ENCODE peak calls at places on chromosome 13, in ten cellular contexts. F is GM23248; X is amniotic stem cell; W is hippocampal formation; B is HT-29; H is BE2C; I is AG09319; C is activated T-cell treated with anti-CD3 and anti-CD28 coated beads, Interleukin-2, amount 50 U/mL, for 72 hours; L is NCI-H510A treated with DMSO at 0.1 percent for 48 hours; R is breast epithelium. E is an unnamed sample.

GRCh38 chr13:101412076-101412475 is 4.2 kb downstream of the NALCN start:
- DNase-seq in H (no peak), X (no peak), B (no peak), I (no peak), F (no peak), L (no peak), R (no peak), C (no peak), W (no peak), E (no peak)

GRCh38 chr13:112714772-112715569 is 25.1 kb downstream of the ATP11A start:
- DNase-seq in F (peak), W (no peak), I (no peak), X (no peak), R (no peak), L (no peak), B (no peak), H (no peak), C (no peak), E (no peak)

GRCh38 chr13:60439201-60439600 is 42.2 kb downstream of the TDRD3 start:
- DNase-seq in C (no peak), F (no peak), X (no peak), W (no peak), R (no peak), I (no peak), H (no peak), L (no peak), B (no peak), E (no peak)

GRCh38 chr13:75541287-75541686 is 3.6 kb upstream of the COMMD6 start:
- DNase-seq in C (no peak), W (no peak), B (no peak), F (no peak), L (no peak), H (no peak), I (no peak), R (no peak), X (no peak), E (no peak)

GRCh38 chr13:50731400-50731799 is 112.1 kb downstream of the DLEU7 start:
- DNase-seq in L (peak), I (peak), X (peak), F (peak), C (no peak), H (no peak), W (no peak), B (peak), R (peak), E (no peak)

GRCh38 chr13:85313761-85314503 is 485.3 kb downstream of the SLITRK6 start:
- DNase-seq in F (no peak), H (peak), X (no peak), B (peak), I (peak), C (no peak), W (no peak), R (no peak), L (peak), E (no peak)

GRCh38 chr13:64551755-64552154 is 2678.4 kb downstream of the PCDH9 start:
- DNase-seq in L (peak), X (no peak), F (peak), W (no peak), R (no peak), H (no peak), C (no peak), I (peak), B (no peak), E (no peak)

GRCh38 chr13:29621401-29621800 is 25.9 kb upstream of the SLC7A1 start:
- DNase-seq in L (no peak), W (no peak), X (no peak), B (no peak), F (peak), C (no peak), I (no peak), R (no peak), H (no peak), E (no peak)

GRCh38 chr13:31538067-31539042 is 201.0 kb upstream of the RXFP2 start:
- DNase-seq in H (peak), L (no peak), W (no peak), F (peak), I (no peak), B (peak), R (no peak), X (peak), C (no peak), E (no peak)

GRCh38 chr13:44448373-44448772 is 74.7 kb downstream of the SERP2 start:
- DNase-seq in H (no peak), C (no peak), L (no peak), R (no peak), X (no peak), I (no peak), W (no peak), B (no peak), F (no peak), E (no peak)

GRCh38 chr13:72521965-72522661 is 205.3 kb downstream of the MZT1 start:
- DNase-seq in B (no peak), X (no peak), W (no peak), R (no peak), L (no peak), F (no peak), H (peak), I (no peak), C (no peak), E (no peak)

GRCh38 chr13:77980592-77980991 is 62.0 kb upstream of the EDNRB start:
- DNase-seq in X (peak), I (peak), W (no peak), F (peak), R (no peak), H (no peak), C (no peak), B (no peak), L (no peak), E (no peak)

GRCh38 chr13:111904701-111905608 is 162.0 kb upstream of the SOX1 start:
- DNase-seq in R (no peak), H (no peak), I (no peak), C (no peak), X (no peak), L (no peak), B (peak), F (no peak), W (no peak), E (no peak)

GRCh38 chr13:25686831-25687495 is 315.2 kb downstream of the ATP8A2 start:
- DNase-seq in C (no peak), I (no peak), B (no peak), L (peak), F (no peak), H (no peak), W (no peak), X (no peak), R (no peak), E (no peak)

GRCh38 chr13:73607489-73608156 is 526.6 kb downstream of the KLF12 start:
- DNase-seq in L (no peak), R (no peak), B (no peak), W (no peak), H (no peak), I (no peak), F (no peak), X (no peak), C (no peak), E (no peak)

GRCh38 chr13:109363431-109363830 is 423.0 kb downstream of the IRS2 start:
- DNase-seq in R (no peak), L (no peak), X (no peak), H (no peak), W (no peak), C (no peak), F (no peak), I (no peak), B (no peak), E (no peak)

GRCh38 chr13:108463365-108463764 is 166.0 kb upstream of the MYO16 start:
- DNase-seq in X (peak), R (no peak), L (no peak), H (no peak), B (peak), C (no peak), W (no peak), F (peak), I (peak), E (no peak)

GRCh38 chr13:49240017-49240416 is 7.7 kb upstream of the CDADC1 start:
- DNase-seq in H (no peak), F (peak), B (peak), R (no peak), L (no peak), W (no peak), I (no peak), C (peak), X (peak), E (no peak)

GRCh38 chr13:27182844-27183497 is 11.4 kb upstream of the USP12 start:
- DNase-seq in H (peak), I (no peak), B (peak), C (no peak), L (no peak), W (no peak), R (peak), X (peak), F (peak), E (no peak)

GRCh38 chr13:114152285-114152645 is 19.8 kb upstream of the RASA3 start:
- DNase-seq in R (no peak), I (no peak), B (no peak), L (no peak), F (no peak), H (no peak), C (no peak), W (no peak), X (no peak), E (no peak)

GRCh38 chr13:37666036-37666435 is 67.5 kb upstream of the POSTN start:
- DNase-seq in H (no peak), C (no peak), F (no peak), I (no peak), X (no peak), L (no peak), W (no peak), B (no peak), R (no peak), E (no peak)

GRCh38 chr13:76329004-76329403 is 557.2 kb downstream of the KCTD12 start:
- DNase-seq in L (no peak), W (no peak), C (no peak), I (no peak), H (no peak), F (no peak), X (no peak), R (no peak), B (no peak), E (no peak)

GRCh38 chr13:38543561-38543960 is 143.3 kb upstream of the FREM2 start:
- DNase-seq in C (no peak), W (no peak), L (no peak), H (no peak), F (peak), I (no peak), B (no peak), R (no peak), X (no peak), E (no peak)

GRCh38 chr13:33272531-33273124 is 12.9 kb downstream of the STARD13 start:
- DNase-seq in F (peak), X (no peak), C (no peak), I (no peak), R (no peak), B (peak), L (no peak), W (no peak), H (no peak), E (no peak)

GRCh38 chr13:37144661-37145060 is 39.2 kb upstream of the CSNK1A1L start:
- DNase-seq in I (no peak), F (peak), X (no peak), H (no peak), W (no peak), L (no peak), R (no peak), C (no peak), B (no peak), E (no peak)

GRCh38 chr13:113638173-113638746 is 19.7 kb downstream of the ATP4B start:
- DNase-seq in C (no peak), B (no peak), W (no peak), H (no peak), X (no peak), F (no peak), I (no peak), L (no peak), R (no peak), E (no peak)

GRCh38 chr13:35485451-35485850 is 9.0 kb upstream of the MAB21L1 start:
- DNase-seq in W (no peak), X (no peak), C (no peak), H (peak), R (no peak), I (no peak), B (no peak), F (no peak), L (peak), E (no peak)

GRCh38 chr13:21075303-21076264 is 14.2 kb upstream of the LATS2 start:
- DNase-seq in X (no peak), W (no peak), F (peak), C (peak), L (no peak), R (no peak), I (no peak), H (no peak), B (no peak), E (peak)

GRCh38 chr13:101127741-101128353 is 288.5 kb downstream of the NALCN start:
- DNase-seq in C (peak), H (peak), I (peak), R (no peak), B (peak), F (peak), W (no peak), L (peak), X (peak), E (peak)

GRCh38 chr13:83085186-83085900 is 796.9 kb downstream of the SLITRK1 start:
- DNase-seq in C (no peak), I (peak), W (no peak), H (no peak), X (no peak), R (no peak), B (no peak), L (no peak), F (peak), E (no peak)

GRCh38 chr13:114056205-114057013 is 76.0 kb downstream of the RASA3 start:
- DNase-seq in H (no peak), F (no peak), C (no peak), W (no peak), R (no peak), X (no peak), I (no peak), B (no peak), L (no peak), E (no peak)

GRCh38 chr13:56182598-56182997 is 958.1 kb upstream of the PRR20A start:
- DNase-seq in H (no peak), I (no peak), C (no peak), X (no peak), F (no peak), L (no peak), W (no peak), B (no peak), R (no peak), E (no peak)

GRCh38 chr13:40622246-40622645 is 44.2 kb downstream of the FOXO1 start:
- DNase-seq in F (no peak), L (no peak), X (no peak), R (no peak), W (no peak), I (no peak), B (no peak), H (no peak), C (no peak), E (no peak)

GRCh38 chr13:110463876-110464510 is 97.5 kb downstream of the RAB20 start:
- DNase-seq in B (no peak), R (no peak), I (no peak), W (peak), X (no peak), L (no peak), C (no peak), F (peak), H (no peak), E (no peak)

GRCh38 chr13:32581177-32581786 is 5.0 kb upstream of the PDS5B start:
- DNase-seq in F (peak), L (no peak), W (no peak), B (peak), C (no peak), X (peak), R (no peak), H (no peak), I (no peak), E (no peak)

E was measured in stimulated activated naive CD4-positive, alpha-beta T cell.